ENCODE peak calls at places on chromosomes 4 and X, in four cellular contexts. Q is neural crest cell, B is glutamatergic neuron, Z is IMR-90. U is an unnamed sample.

GRCh38 chr4:176906693-176907092 is 114.0 kb upstream of the VEGFC start:
- DNase-seq in Z (no peak), B (no peak), Q (no peak), U (no peak)

GRCh38 chr4:74376888-74377483 is 12.0 kb downstream of the EREG start:
- DNase-seq in B (no peak), Q (no peak), Z (peak), U (no peak)

GRCh38 chr4:26410385-26411293 is 79.6 kb downstream of the CCKAR start:
- DNase-seq in Q (peak), B (no peak), Z (peak), U (no peak)

GRCh38 chr4:127236875-127237274 is 395.9 kb upstream of the INTU start:
- DNase-seq in Z (peak), Q (no peak), B (no peak), U (no peak)

GRCh38 chr4:56505269-56506109 is at the start of gene ARL9:
- DNase-seq in Q (peak), B (peak), Z (peak), U (peak)

GRCh38 chr4:73586040-73586439 is 34.2 kb downstream of the RASSF6 start:
- DNase-seq in B (no peak), Q (no peak), Z (no peak), U (no peak)

GRCh38 chr4:10089346-10089745 is 27.3 kb downstream of the WDR1 start:
- DNase-seq in B (no peak), Z (no peak), Q (no peak), U (no peak)

GRCh38 chr4:27474691-27475090 is 614.0 kb downstream of the STIM2 start:
- DNase-seq in Z (no peak), B (no peak), Q (no peak), U (no peak)

GRCh38 chr4:12929784-12930183 is 554.4 kb downstream of the RAB28 start:
- DNase-seq in Z (no peak), Q (no peak), B (no peak), U (no peak)

GRCh38 chr4:108427946-108428345 is 192.4 kb upstream of the RPL34 start:
- DNase-seq in Z (peak), Q (no peak), B (no peak), U (no peak)

GRCh38 chr4:185398618-185399017 is 2.0 kb downstream of the ANKRD37 start:
- DNase-seq in Z (no peak), B (no peak), Q (no peak), U (no peak)

GRCh38 chrX:96244955-96245354 is 439.7 kb upstream of the DIAPH2 start:
- DNase-seq in B (no peak), Q (no peak), Z (no peak), U (no peak)

GRCh38 chr4:114132830-114133229 is 153.4 kb upstream of the ARSJ start:
- DNase-seq in Z (no peak), Q (no peak), B (no peak), U (no peak)

GRCh38 chr4:19358015-19358414 is 893.7 kb upstream of the SLIT2 start:
- DNase-seq in B (no peak), Z (peak), Q (no peak), U (no peak)

GRCh38 chr4:151316645-151317044 is 8.8 kb downstream of the SH3D19 start:
- DNase-seq in B (no peak), Z (no peak), Q (no peak), U (no peak)

GRCh38 chr4:24771241-24771640 is 24.1 kb upstream of the SOD3 start:
- DNase-seq in B (no peak), Q (no peak), Z (no peak), U (peak)

GRCh38 chrX:155334486-155335316 is at the start of gene CLIC2:
- DNase-seq in Z (peak), B (no peak), Q (no peak), U (no peak)

GRCh38 chr4:13912436-13912835 is 284.9 kb upstream of the BOD1L1 start:
- DNase-seq in B (no peak), Q (no peak), Z (peak), U (no peak)

GRCh38 chr4:23966720-23967119 is 76.9 kb upstream of the PPARGC1A start:
- DNase-seq in Z (no peak), B (no peak), Q (no peak), U (no peak)

GRCh38 chr4:56874166-56874565 is 33.5 kb upstream of the REST start:
- DNase-seq in Q (no peak), B (no peak), Z (no peak), U (no peak)

GRCh38 chrX:78800114-78800513 is 52.6 kb downstream of the LPAR4 start:
- DNase-seq in Z (no peak), B (no peak), Q (no peak), U (no peak)

GRCh38 chr4:173433447-173433846 is 34.5 kb upstream of the SCRG1 start:
- DNase-seq in Z (no peak), Q (no peak), B (no peak), U (no peak)

GRCh38 chr4:169615467-169616106 is 3.2 kb upstream of the NEK1 start:
- DNase-seq in Q (no peak), Z (peak), B (no peak), U (no peak)

GRCh38 chrX:10377427-10377826 is 220.7 kb downstream of the CLCN4 start:
- DNase-seq in Q (no peak), Z (no peak), B (no peak), U (no peak)

GRCh38 chr4:22842360-22842759 is 149.6 kb downstream of the GBA3 start:
- DNase-seq in Q (no peak), B (no peak), Z (no peak), U (no peak)

GRCh38 chr4:149766135-149766534 is 49.5 kb downstream of the IQCM start:
- DNase-seq in Q (no peak), Z (no peak), B (no peak), U (no peak)

GRCh38 chrX:154002215-154002719 is 17.4 kb downstream of the IRAK1 start:
- DNase-seq in Q (no peak), Z (peak), B (no peak), U (no peak)

GRCh38 chrX:133660356-133660755 is 245.1 kb upstream of the GPC4 start:
- DNase-seq in Z (peak), Q (no peak), B (no peak), U (no peak)

GRCh38 chrX:140432328-140433025 is 72.4 kb downstream of the SOX3 start:
- DNase-seq in B (no peak), Z (no peak), Q (no peak), U (no peak)

GRCh38 chrX:71859637-71860036 is 51.0 kb upstream of the NHSL2 start:
- DNase-seq in B (no peak), Q (peak), Z (peak), U (no peak)

GRCh38 chr4:61406677-61407076 is 206.6 kb downstream of the ADGRL3 start:
- DNase-seq in Q (no peak), B (no peak), Z (no peak), U (no peak)

GRCh38 chrX:118459494-118459893 is 36.1 kb upstream of the DOCK11 start:
- DNase-seq in Z (peak), Q (no peak), B (no peak), U (no peak)

GRCh38 chrX:76453737-76454406 is 26.4 kb downstream of the MAGEE1 start:
- DNase-seq in Q (no peak), B (no peak), Z (no peak), U (no peak)

GRCh38 chrX:140817943-140818342 is 108.4 kb downstream of the LINC00632 start:
- DNase-seq in Z (peak), B (no peak), Q (peak), U (no peak)

GRCh38 chr4:127470290-127470809 is 162.4 kb upstream of the INTU start:
- DNase-seq in B (no peak), Z (no peak), Q (no peak), U (peak)

GRCh38 chr4:148510211-148510610 is 68.0 kb upstream of the NR3C2 start:
- DNase-seq in Q (no peak), Z (no peak), B (no peak), U (no peak)

GRCh38 chr4:158722291-158722916 is 792 bp downstream of the PPID start:
- DNase-seq in Z (peak), B (no peak), Q (no peak), U (no peak)

GRCh38 chrX:1407035-1407434 is 15.1 kb upstream of the SLC25A6 start:
- DNase-seq in B (no peak), Z (no peak), Q (no peak), U (no peak)

GRCh38 chrX:53481816-53482485 is 47.8 kb upstream of the HSD17B10 start:
- DNase-seq in B (peak), Z (peak), Q (peak), U (no peak)
- TF ChIP-seq CTCF in B (peak), Z (peak), Q (peak), U (peak)

DNA sequence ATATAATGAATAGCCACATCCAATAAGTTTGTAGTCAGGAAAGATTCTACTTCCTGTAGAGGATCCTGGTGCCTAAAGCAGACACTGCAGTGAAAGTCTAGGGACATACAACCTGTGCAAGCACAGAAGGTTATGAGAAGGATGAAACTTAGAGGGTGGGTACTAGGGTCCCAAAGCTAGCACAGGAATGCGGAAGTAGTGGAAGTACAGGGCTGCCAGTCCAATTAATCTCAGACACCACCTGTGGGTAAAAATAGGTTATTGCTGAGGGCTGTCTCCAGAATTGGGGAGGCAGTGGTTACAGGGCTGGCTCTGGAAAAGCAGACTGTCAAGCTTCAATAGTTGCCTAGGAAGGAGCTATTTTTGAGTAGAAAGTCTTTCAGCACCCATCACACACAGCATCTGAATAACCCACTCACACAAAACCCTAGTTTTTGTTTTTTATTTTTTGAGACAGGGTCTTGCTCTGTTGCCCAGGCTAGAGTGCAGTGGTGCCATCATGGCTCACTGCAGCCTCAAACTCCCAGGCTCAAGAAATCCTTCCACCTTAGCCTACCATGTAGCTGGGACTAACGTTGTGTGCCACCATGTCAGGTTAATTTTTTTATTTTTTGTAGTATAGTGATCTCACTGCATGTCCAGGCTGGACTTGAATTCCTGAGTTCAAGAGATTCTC is 50.8 kb upstream of the ELF2 start:
- DNase-seq in Z (no peak), Q (no peak), B (no peak), U (peak)
- TF ChIP-seq CTCF in Z (peak), Q (no peak), B (no peak), U (no peak)

DNA sequence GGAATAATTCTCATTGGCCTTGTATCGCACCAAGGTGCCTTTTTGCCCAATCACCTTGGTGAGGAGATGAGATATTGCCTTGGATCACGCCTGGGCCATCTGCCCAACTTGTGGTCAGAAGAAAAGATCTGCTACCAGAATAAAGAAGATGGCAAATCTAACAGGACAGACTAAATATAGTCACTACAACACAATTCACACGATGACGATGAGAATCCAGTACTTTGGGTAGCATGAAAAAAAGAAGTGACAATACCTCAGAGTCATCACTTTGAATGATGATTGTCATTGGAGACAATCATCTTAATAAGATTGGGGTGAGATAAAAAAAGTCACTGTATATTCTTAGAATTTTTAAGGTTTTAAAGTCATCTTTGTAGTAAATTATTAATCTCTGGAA is 7.3 kb upstream of the MSL3 start:
- DNase-seq in Z (no peak), B (no peak), Q (no peak), U (no peak)
- TF ChIP-seq CTCF in Z (no peak), B (no peak), Q (no peak), U (no peak)

DNA sequence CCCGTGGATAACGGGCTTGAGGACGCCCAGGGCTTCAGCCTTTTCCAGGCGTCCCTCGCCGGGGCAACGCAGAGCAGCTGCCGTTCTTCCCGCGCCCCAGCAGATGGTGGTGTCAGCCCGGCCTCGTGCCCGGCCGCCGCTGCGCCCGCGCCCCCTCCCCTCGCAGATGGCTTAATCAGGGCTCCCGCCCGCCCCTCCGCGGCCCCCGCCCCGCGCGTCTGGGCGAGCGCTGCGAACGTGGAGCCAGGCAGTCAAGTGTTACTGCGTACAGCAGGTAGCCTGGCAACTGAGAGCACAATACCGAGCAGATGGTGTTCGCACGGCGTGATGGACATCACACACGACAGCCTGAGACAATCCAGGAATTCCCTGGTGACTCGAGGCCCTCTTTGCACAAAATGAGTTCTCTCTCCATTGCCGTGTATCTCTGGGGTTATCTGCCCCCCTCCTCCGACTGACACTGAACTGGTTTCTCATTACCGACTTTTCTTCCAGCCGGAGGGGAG is 69.3 kb downstream of the MGST2 start:
- DNase-seq in Z (peak), Q (peak), B (peak), U (peak)
- TF ChIP-seq CTCF in Z (peak), Q (peak), B (no peak), U (peak)

GRCh38 chr4:95546866-95547707 is 1.7 kb downstream of the UNC5C start:
- DNase-seq in B (peak), Q (no peak), Z (no peak), U (no peak)

GRCh38 chr4:95541889-95542607 is 6.7 kb downstream of the UNC5C start:
- DNase-seq in Z (no peak), Q (no peak), B (no peak), U (no peak)

GRCh38 chr4:95545526-95545925 is 3.2 kb downstream of the UNC5C start:
- DNase-seq in Z (no peak), B (no peak), Q (no peak), U (no peak)

GRCh38 chr4:95546236-95546635 is 2.5 kb downstream of the UNC5C start:
- DNase-seq in Z (no peak), B (no peak), Q (no peak), U (no peak)

GRCh38 chr4:95544433-95545103 is 4.2 kb downstream of the UNC5C start:
- DNase-seq in B (no peak), Q (no peak), Z (no peak), U (no peak)
- TF ChIP-seq CTCF in B (no peak), Q (peak), Z (no peak), U (peak)

U was measured in osteocyte.